ENCODE peak calls at places on chromosomes 6 and 20, in four cellular contexts. V is tibial nerve; W is heart left ventricle; R is stimulated activated CD4-positive, alpha-beta T cell treated with anti-CD3 and anti-CD28 coated beads, Interleukin-12 subunit alpha, Interleukin-12 subunit beta, amount 100 ng/mL, for 4 hours. K is an unnamed sample.

GRCh38 chr6:15879372-15880261 is 216.8 kb upstream of the DTNBP1 start:
- DNase-seq in V (peak), R (peak), W (peak), K (no peak)

GRCh38 chr6:149266659-149267058 is 50.9 kb upstream of the TAB2 start:
- DNase-seq in W (no peak), R (no peak), V (no peak), K (no peak)

GRCh38 chr20:58722379-58722778 is 29.8 kb downstream of the NPEPL1 start:
- DNase-seq in R (no peak), W (no peak), V (no peak), K (no peak)

GRCh38 chr20:43165611-43166010 is 24.1 kb downstream of the PTPRT start:
- DNase-seq in R (no peak), V (no peak), W (no peak), K (no peak)

GRCh38 chr20:2596673-2597279 is 55.7 kb upstream of the NOP56 start:
- DNase-seq in R (no peak), W (no peak), V (no peak), K (no peak)

GRCh38 chr20:3209946-3210317 is 634 bp downstream of the ITPA start:
- DNase-seq in V (no peak), W (no peak), R (no peak), K (no peak)

GRCh38 chr20:53171065-53171464 is 198.9 kb downstream of the TSHZ2 start:
- DNase-seq in R (no peak), V (no peak), W (no peak), K (no peak)

GRCh38 chr6:9499709-9500108 is 915.2 kb downstream of the TFAP2A start:
- DNase-seq in V (no peak), R (no peak), W (no peak), K (no peak)

GRCh38 chr6:29959492-29959891 is 17.2 kb downstream of the HLA-A start:
- DNase-seq in W (no peak), V (no peak), R (no peak), K (no peak)

GRCh38 chr6:167275436-167275835 is 15.7 kb upstream of the UNC93A start:
- DNase-seq in V (no peak), R (no peak), W (no peak), K (no peak)

GRCh38 chr6:142925575-142926110 is 19.3 kb downstream of the HIVEP2 start:
- DNase-seq in R (no peak), V (no peak), W (no peak), K (no peak)

GRCh38 chr6:159094444-159095252 is 49.9 kb upstream of the TAGAP start:
- DNase-seq in R (peak), V (no peak), W (no peak), K (peak)

GRCh38 chr20:64247970-64248841 is 7.3 kb upstream of the PCMTD2 start:
- DNase-seq in R (no peak), W (no peak), V (no peak), K (no peak)

GRCh38 chr6:57117801-57118200 is 27.8 kb downstream of the ZNF451 start:
- DNase-seq in W (no peak), R (no peak), V (no peak), K (no peak)

GRCh38 chr20:19423892-19424620 is 211.6 kb downstream of the SLC24A3 start:
- DNase-seq in V (no peak), W (no peak), R (no peak), K (no peak)

GRCh38 chr6:143232849-143233248 is 172.2 kb downstream of the AIG1 start:
- DNase-seq in W (peak), V (peak), R (peak), K (peak)

GRCh38 chr6:142387997-142388815 is 86.4 kb downstream of the ADGRG6 start:
- DNase-seq in W (no peak), V (no peak), R (no peak), K (no peak)

GRCh38 chr6:135535989-135536414 is 38.5 kb upstream of the AHI1 start:
- DNase-seq in W (no peak), R (no peak), V (peak), K (no peak)

GRCh38 chr6:166806962-166807757 is 149.2 kb downstream of the RNASET2 start:
- DNase-seq in V (no peak), R (no peak), W (no peak), K (no peak)

GRCh38 chr6:37580164-37580955 is 80.7 kb upstream of the CCDC167 start:
- DNase-seq in V (no peak), W (no peak), R (no peak), K (no peak)

GRCh38 chr6:127880452-127880851 is 20.4 kb downstream of the THEMIS start:
- DNase-seq in W (no peak), R (no peak), V (no peak), K (no peak)

GRCh38 chr6:43186706-43187105 is 4.7 kb downstream of the CUL9 start:
- DNase-seq in V (no peak), W (no peak), R (no peak), K (no peak)

GRCh38 chr6:151493495-151494234 is at the start of gene CCDC170:
- DNase-seq in V (no peak), W (peak), R (no peak), K (peak)

GRCh38 chr6:44096615-44097014 is 30.6 kb downstream of the MRPL14 start:
- DNase-seq in R (peak), W (peak), V (peak), K (peak)

GRCh38 chr6:75145211-75145610 is 60.6 kb downstream of the COL12A1 start:
- DNase-seq in R (no peak), W (no peak), V (no peak), K (no peak)

GRCh38 chr20:64090165-64090564 is 6.0 kb upstream of the LKAAEAR1 start:
- DNase-seq in W (no peak), R (no peak), V (no peak), K (no peak)

GRCh38 chr20:51469578-51470520 is 72.7 kb downstream of the NFATC2 start:
- DNase-seq in V (no peak), R (no peak), W (no peak), K (no peak)

GRCh38 chr6:87483929-87484328 is 11.2 kb downstream of the SLC35A1 start:
- DNase-seq in R (no peak), W (no peak), V (no peak), K (no peak)

GRCh38 chr20:17963114-17963897 is 5.3 kb downstream of the SNX5 start:
- DNase-seq in R (no peak), V (no peak), W (no peak), K (no peak)

GRCh38 chr20:5844063-5844681 is 94.0 kb downstream of the SHLD1 start:
- DNase-seq in W (no peak), R (peak), V (no peak), K (no peak)

GRCh38 chr6:145539831-145540230 is 195.5 kb downstream of the EPM2A start:
- DNase-seq in V (no peak), R (no peak), W (no peak), K (no peak)

GRCh38 chr6:130849501-130850039 is 22.4 kb downstream of the SMLR1 start:
- DNase-seq in R (no peak), W (no peak), V (no peak), K (no peak)

GRCh38 chr6:33622456-33623431 is 1.6 kb downstream of the ITPR3 start:
- DNase-seq in R (no peak), V (no peak), W (no peak), K (no peak)

GRCh38 chr6:16135078-16135477 is 6.2 kb downstream of the MYLIP start:
- DNase-seq in V (no peak), R (no peak), W (no peak), K (no peak)